ENCODE peak calls at places on chromosomes 7 and 10, in six cellular contexts. H, N, D, S, F and P are unnamed samples.

GRCh38 chr7:52720856-52721255 is 314.6 kb upstream of the POM121L12 start:
- DNase-seq in S (no peak), F (no peak), N (no peak), D (no peak), H (no peak), P (no peak)

GRCh38 chr7:121872831-121873764 is at the start of gene PTPRZ1:
- DNase-seq in S (peak), H (no peak), D (no peak), N (no peak), F (peak), P (no peak)

GRCh38 chr7:140403878-140404564 is at the start of gene RAB19:
- DNase-seq in S (peak), N (peak), H (no peak), F (no peak), D (no peak), P (peak)

GRCh38 chr7:55441668-55442305 is 76.7 kb downstream of the LANCL2 start:
- DNase-seq in N (no peak), F (peak), S (no peak), H (no peak), D (no peak), P (no peak)

GRCh38 chr7:148847815-148848726 is 36.0 kb downstream of the EZH2 start:
- DNase-seq in D (no peak), N (no peak), F (no peak), H (no peak), S (no peak), P (no peak)

GRCh38 chr10:49389331-49389920 is 6.5 kb downstream of the DRGX start:
- DNase-seq in N (no peak), H (no peak), D (no peak), F (no peak), S (no peak), P (no peak)

GRCh38 chr7:101998029-101998903 is 180.8 kb downstream of the CUX1 start:
- DNase-seq in S (no peak), N (no peak), D (no peak), H (no peak), F (no peak), P (no peak)

GRCh38 chr10:98225000-98225399 is 43.0 kb downstream of the LOXL4 start:
- DNase-seq in N (no peak), H (no peak), D (no peak), S (no peak), F (peak), P (no peak)

GRCh38 chr10:6036861-6037321 is 25.3 kb downstream of the IL2RA start:
- DNase-seq in N (no peak), S (no peak), H (no peak), D (no peak), F (no peak), P (no peak)

GRCh38 chr7:140773104-140773503 is 76.6 kb downstream of the NDUFB2 start:
- DNase-seq in F (no peak), D (no peak), S (no peak), H (no peak), N (no peak), P (no peak)

GRCh38 chr7:120825576-120825975 is 32.4 kb downstream of the TSPAN12 start:
- DNase-seq in S (no peak), F (no peak), D (no peak), N (no peak), H (no peak), P (no peak)

GRCh38 chr7:30282735-30283134 is 1.7 kb upstream of the ZNRF2 start:
- DNase-seq in D (no peak), F (no peak), H (no peak), S (no peak), N (no peak), P (no peak)

GRCh38 chr10:70634011-70634410 is 31.5 kb upstream of the PRF1 start:
- DNase-seq in H (no peak), S (no peak), N (no peak), F (no peak), D (no peak), P (no peak)

GRCh38 chr10:105925045-105925785 is 1239.3 kb downstream of the SORCS1 start:
- DNase-seq in H (no peak), D (no peak), S (no peak), F (no peak), N (no peak), P (no peak)

GRCh38 chr7:141702047-141702567 is at the start of gene DENND11:
- DNase-seq in S (no peak), D (no peak), N (peak), F (no peak), H (peak), P (peak)

GRCh38 chr10:100670828-100671479 is 74.4 kb upstream of the PAX2 start:
- DNase-seq in S (no peak), N (peak), F (no peak), D (no peak), H (no peak), P (peak)

GRCh38 chr10:60819271-60819670 is 41.0 kb downstream of the CDK1 start:
- DNase-seq in S (no peak), H (no peak), D (no peak), N (no peak), F (no peak), P (no peak)

GRCh38 chr7:70589010-70589409 is 542.9 kb upstream of the GALNT17 start:
- DNase-seq in F (no peak), N (no peak), H (no peak), S (no peak), D (no peak), P (no peak)

GRCh38 chr10:30438016-30438850 is 4.2 kb downstream of the MAP3K8 start:
- DNase-seq in D (no peak), F (peak), S (no peak), N (no peak), H (no peak), P (peak)

GRCh38 chr7:91082038-91082437 is 182.2 kb upstream of the FZD1 start:
- DNase-seq in D (no peak), S (no peak), F (peak), N (no peak), H (no peak), P (no peak)

GRCh38 chr7:114934758-114935157 is 12.9 kb downstream of the MDFIC start:
- DNase-seq in N (no peak), S (no peak), F (no peak), H (no peak), D (no peak), P (no peak)

GRCh38 chr10:11789956-11790355 is 33.2 kb upstream of the PROSER2 start:
- DNase-seq in N (no peak), F (no peak), D (no peak), H (no peak), S (no peak), P (no peak)

GRCh38 chr7:45225560-45226335 is 68.2 kb downstream of the RAMP3 start:
- DNase-seq in H (no peak), S (no peak), N (no peak), D (no peak), F (no peak), P (no peak)

GRCh38 chr7:158979023-158979529 is 122.7 kb downstream of the DYNC2I1 start:
- DNase-seq in D (no peak), S (no peak), H (no peak), N (no peak), F (no peak), P (no peak)

GRCh38 chr7:99755085-99755484 is 20.1 kb upstream of the CYP3A7 start:
- DNase-seq in N (no peak), F (no peak), H (no peak), S (no peak), D (no peak), P (no peak)

GRCh38 chr10:88897019-88897853 is 17.2 kb downstream of the STAMBPL1 start:
- DNase-seq in H (no peak), N (no peak), F (no peak), S (no peak), D (no peak), P (peak)